ENCODE peak calls at places on chromosomes 13 and 19, in four cellular contexts. L is GM12878, P is HepG2, K is K562. W is an unnamed sample.

GRCh38 chr13:78852709-78853108 is 193.8 kb upstream of the OBI1 start:
- ATAC-seq in L (no peak), P (no peak), K (no peak), W (no peak)

GRCh38 chr13:26656919-26657318 is 99.4 kb downstream of the WASF3 start:
- ATAC-seq in L (no peak), P (peak; percentile 57), K (no peak), W (no peak)

GRCh38 chr13:96525715-96526114 is 435.8 kb downstream of the HS6ST3 start:
- ATAC-seq in L (no peak), P (peak; percentile 69), K (no peak), W (no peak)

GRCh38 chr19:19514215-19514633 is 1.1 kb downstream of the TSSK6 start:
- ATAC-seq in L (no peak), P (no peak), K (no peak), W (peak; percentile 70)

GRCh38 chr19:49335071-49335783 is at the start of gene CD37:
- ATAC-seq in L (peak; percentile 56), P (no peak), K (peak; percentile 21), W (no peak)

GRCh38 chr13:50191004-50191403 is 175.8 kb downstream of the KCNRG start:
- ATAC-seq in L (no peak), P (no peak), K (no peak), W (no peak)

GRCh38 chr19:57599377-57599760 is 316 bp upstream of the ZNF530 start:
- ATAC-seq in L (no peak), P (no peak), K (no peak), W (no peak)

GRCh38 chr19:41223431-41224234 is 4.6 kb downstream of the AXL start:
- ATAC-seq in L (no peak), P (no peak), K (no peak), W (no peak)

GRCh38 chr13:73741111-73741510 is 393.1 kb downstream of the KLF12 start:
- ATAC-seq in L (no peak), P (no peak), K (no peak), W (no peak)

GRCh38 chr13:42148538-42148937 is 100.1 kb downstream of the DGKH start:
- ATAC-seq in L (no peak), P (no peak), K (peak; percentile 36), W (no peak)

GRCh38 chr13:36950920-36951319 is 30.9 kb upstream of the SMAD9 start:
- ATAC-seq in L (no peak), P (no peak), K (no peak), W (no peak)

GRCh38 chr19:33396701-33397535 is 23.4 kb downstream of the CEBPG start:
- ATAC-seq in L (no peak), P (peak; percentile 49), K (no peak), W (no peak)

GRCh38 chr19:8576273-8576993 is 809 bp downstream of the MYO1F start:
- ATAC-seq in L (peak; percentile 66), P (no peak), K (no peak), W (no peak)

GRCh38 chr13:39578821-39579291 is 24.1 kb downstream of the LHFPL6 start:
- ATAC-seq in L (peak; percentile 15), P (no peak), K (no peak), W (no peak)

GRCh38 chr19:42606660-42607351 is 12.1 kb upstream of the CEACAM8 start:
- ATAC-seq in L (peak; percentile 80), P (peak; percentile 81), K (peak; percentile 93), W (no peak)

GRCh38 chr13:73618275-73618865 is 515.8 kb downstream of the KLF12 start:
- ATAC-seq in L (no peak), P (peak; percentile 74), K (no peak), W (no peak)

GRCh38 chr19:11807099-11807380 is 7.0 kb upstream of the ZNF440 start:
- ATAC-seq in L (no peak), P (no peak), K (no peak), W (no peak)

GRCh38 chr13:79807554-79807953 is 326.6 kb downstream of the NDFIP2 start:
- ATAC-seq in L (no peak), P (no peak), K (no peak), W (no peak)

GRCh38 chr13:32997399-32997798 is 18.8 kb upstream of the KL start:
- ATAC-seq in L (peak; percentile 66), P (no peak), K (no peak), W (no peak)

GRCh38 chr13:110525328-110526319 is 35.9 kb downstream of the RAB20 start:
- ATAC-seq in L (peak; percentile 90), P (no peak), K (peak; percentile 31), W (no peak)

GRCh38 chr19:34313188-34313587 is 51.8 kb upstream of the GPI start:
- ATAC-seq in L (no peak), P (no peak), K (no peak), W (peak; percentile 48)

GRCh38 chr19:10828981-10829821 is 6.8 kb downstream of the TMED1 start:
- ATAC-seq in L (peak; percentile 57), P (peak; percentile 50), K (peak; percentile 57), W (no peak)

DNA sequence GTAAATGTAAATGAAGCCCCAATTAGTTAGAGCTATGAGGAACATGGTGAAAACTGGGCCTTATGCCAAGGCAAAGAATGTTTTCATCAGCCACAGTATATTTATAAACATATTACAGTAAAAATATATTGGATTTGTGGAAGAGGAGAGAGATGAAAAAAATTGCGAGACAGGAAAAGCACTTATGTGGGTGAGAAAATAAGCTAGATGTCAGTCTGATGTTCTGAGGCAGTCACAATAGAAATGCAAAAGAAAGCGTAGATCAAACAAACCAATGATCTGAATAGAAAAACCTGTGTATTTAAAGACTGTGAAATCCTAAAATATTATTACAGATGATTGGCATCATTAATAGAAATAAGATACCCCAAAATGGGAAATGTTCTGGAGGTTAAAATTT is 1332.5 kb downstream of the SLITRK5 start:
- ATAC-seq in L (no peak), P (no peak), K (no peak), W (no peak)
- TF ChIP-seq EP300 in L (no peak), P (no peak), K (no peak), W (no peak)

GRCh38 chr19:4361152-4362037 is 18.0 kb downstream of the MPND start:
- ATAC-seq in L (no peak), P (no peak), K (no peak), W (no peak)
- TF ChIP-seq POLR2AphosphoS5 in L (no peak), P (no peak), K (no peak), W (no peak)

GRCh38 chr13:84571264-84571663 is 689.0 kb upstream of the SLITRK1 start:
- ATAC-seq in L (peak; percentile 34), P (no peak), K (no peak), W (no peak)

GRCh38 chr13:84570831-84571230 is 688.6 kb upstream of the SLITRK1 start:
- ATAC-seq in L (no peak), P (no peak), K (no peak), W (no peak)

DNA sequence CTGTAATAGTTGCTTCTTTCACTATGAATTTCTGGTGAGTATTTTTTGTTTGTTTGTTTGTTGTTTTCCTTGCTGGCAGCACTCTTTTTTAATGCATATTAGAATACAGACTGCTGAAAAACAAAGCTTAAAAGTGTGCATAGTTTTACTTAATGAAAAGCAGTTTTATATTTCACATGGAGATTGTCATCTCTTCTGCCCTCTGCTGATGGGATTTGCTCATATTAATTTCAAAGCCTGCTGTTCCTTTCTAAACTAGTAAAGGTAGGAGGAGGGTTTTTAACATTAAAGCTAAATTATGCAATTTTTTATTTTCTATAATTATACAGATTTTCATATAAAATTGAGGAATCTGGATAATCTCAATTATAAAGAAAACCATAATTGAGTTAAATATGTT is 692.6 kb upstream of the SLITRK1 start:
- ATAC-seq in L (peak; percentile 42), P (no peak), K (no peak), W (no peak)
- TF ChIP-seq CTCF in L (no peak), P (no peak), K (no peak), W (no peak)

GRCh38 chr19:38663156-38663651 is 15.8 kb downstream of the ACTN4 start:
- ATAC-seq in L (no peak), P (no peak), K (no peak), W (no peak)

GRCh38 chr19:38665219-38665931 is 17.9 kb downstream of the ACTN4 start:
- ATAC-seq in L (no peak), P (no peak), K (no peak), W (no peak)

GRCh38 chr19:38662508-38663155 is 15.2 kb downstream of the ACTN4 start:
- ATAC-seq in L (no peak), P (no peak), K (no peak), W (no peak)

GRCh38 chr19:38664503-38665211 is 17.2 kb downstream of the ACTN4 start:
- ATAC-seq in L (peak; percentile 55), P (peak; percentile 31), K (peak; percentile 71), W (no peak)

DNA sequence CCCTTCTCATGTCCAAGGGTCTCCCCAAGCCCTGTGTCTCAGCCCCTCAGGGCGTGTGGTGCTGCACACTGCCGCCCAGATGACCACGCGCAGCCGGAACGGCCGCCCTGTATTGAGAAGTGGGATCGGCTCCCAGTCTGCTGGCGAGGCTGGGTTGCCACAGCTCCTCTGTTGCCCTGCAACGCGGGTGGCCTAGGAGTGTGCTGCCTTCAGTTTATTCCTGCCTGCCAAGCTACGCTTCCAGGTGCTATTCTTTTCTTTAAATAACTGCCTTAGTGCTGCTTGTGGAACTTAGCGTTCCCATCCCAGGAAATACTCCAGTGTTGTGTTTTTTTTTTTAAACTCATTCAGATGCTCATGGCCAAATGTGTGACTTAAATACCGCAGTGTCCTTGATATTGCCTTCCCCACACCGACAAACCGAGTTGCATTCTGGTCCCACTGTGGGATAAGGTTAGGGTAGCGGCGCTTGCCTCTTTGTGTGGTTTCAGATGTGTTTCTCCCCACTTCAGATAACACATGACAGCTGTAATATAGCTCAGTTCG is 16.6 kb downstream of the ACTN4 start:
- ATAC-seq in L (no peak), P (no peak), K (peak; percentile 73), W (peak; percentile 72)
- TF ChIP-seq EP300 in L (no peak), P (no peak), K (no peak), W (peak; percentile 78)

GRCh38 chr13:106350208-106350607 is 185.3 kb downstream of the EFNB2 start:
- ATAC-seq in L (peak; percentile 74), P (no peak), K (no peak), W (no peak)
- TF ChIP-seq POLR2AphosphoS5 in L (no peak), P (no peak), K (no peak), W (no peak)

GRCh38 chr19:23436944-23437343 is 41.7 kb upstream of the ZNF91 start:
- ATAC-seq in L (no peak), P (peak; percentile 43), K (no peak), W (no peak)

GRCh38 chr19:23439623-23440022 is 44.4 kb upstream of the ZNF91 start:
- ATAC-seq in L (no peak), P (no peak), K (no peak), W (no peak)

GRCh38 chr19:23440791-23441190 is 45.5 kb upstream of the ZNF91 start:
- ATAC-seq in L (no peak), P (no peak), K (peak; percentile 56), W (no peak)

GRCh38 chr19:23437901-23438300 is 42.6 kb upstream of the ZNF91 start:
- ATAC-seq in L (no peak), P (no peak), K (no peak), W (no peak)

DNA sequence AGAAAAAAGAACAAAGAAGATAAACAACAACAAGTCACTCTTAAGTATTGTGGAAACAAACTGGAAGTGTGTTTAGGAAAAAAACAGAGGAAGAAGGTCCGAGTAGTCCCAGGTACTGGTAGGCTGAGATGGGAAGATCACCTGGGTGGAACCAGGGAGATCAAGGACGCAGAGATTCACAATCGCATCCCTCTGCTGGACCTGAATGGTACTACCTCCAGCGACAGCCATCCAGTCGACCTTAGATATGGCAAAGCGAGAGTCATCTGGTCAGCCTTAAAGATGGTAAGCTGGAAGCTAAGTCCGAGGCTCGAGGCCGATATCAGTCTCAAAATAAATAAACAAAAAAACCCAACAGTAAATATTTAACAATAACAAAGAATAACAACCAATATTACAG is 44.9 kb upstream of the ZNF91 start:
- ATAC-seq in L (no peak), P (no peak), K (no peak), W (no peak)
- TF ChIP-seq CTCF in L (no peak), P (no peak), K (peak; percentile 27), W (no peak)

W was measured in gastroesophageal sphincter.